ENCODE peak calls at places on chromosomes 6 and 20, in ten cellular contexts. One of them, this sample, is unnamed.

GRCh38 chr6:6588064-6588923 is at the start of gene LY86:
- DNase-seq in IMR-90: no peak
- DNase-seq in fibroblast of lung: no peak
- DNase-seq in hepatocyte: peak
- DNase-seq in mammary epithelial cell: no peak
- DNase-seq in astrocyte: no peak
- DNase-seq in OCI-LY7: peak
- DNase-seq in H9: no peak
- DNase-seq in A549: no peak
- DNase-seq in HCT116: no peak
- DNase-seq in this sample: peak

GRCh38 chr6:107847844-107848802 is 24.0 kb upstream of the SCML4 start:
- DNase-seq in IMR-90: peak
- DNase-seq in hepatocyte: peak
- DNase-seq in HCT116: peak
- DNase-seq in fibroblast of lung: peak
- DNase-seq in astrocyte: peak
- DNase-seq in OCI-LY7: peak
- DNase-seq in A549: peak
- DNase-seq in mammary epithelial cell: peak
- DNase-seq in H9: peak
- DNase-seq in this sample: peak

GRCh38 chr20:37314617-37315292 is 25.3 kb downstream of the MANBAL start:
- DNase-seq in H9: no peak
- DNase-seq in hepatocyte: no peak
- DNase-seq in mammary epithelial cell: no peak
- DNase-seq in OCI-LY7: no peak
- DNase-seq in astrocyte: no peak
- DNase-seq in IMR-90: peak
- DNase-seq in A549: no peak
- DNase-seq in HCT116: no peak
- DNase-seq in fibroblast of lung: peak
- DNase-seq in this sample: no peak

GRCh38 chr20:6122111-6122872 is 538 bp downstream of the FERMT1 start:
- DNase-seq in OCI-LY7: no peak
- DNase-seq in A549: peak
- DNase-seq in fibroblast of lung: peak
- DNase-seq in hepatocyte: peak
- DNase-seq in H9: peak
- DNase-seq in astrocyte: peak
- DNase-seq in IMR-90: peak
- DNase-seq in HCT116: no peak
- DNase-seq in mammary epithelial cell: peak
- DNase-seq in this sample: peak

GRCh38 chr6:25652007-25652515 is at the start of gene SCGN:
- DNase-seq in A549: peak
- DNase-seq in fibroblast of lung: peak
- DNase-seq in IMR-90: peak
- DNase-seq in HCT116: no peak
- DNase-seq in mammary epithelial cell: peak
- DNase-seq in H9: peak
- DNase-seq in astrocyte: peak
- DNase-seq in hepatocyte: peak
- DNase-seq in OCI-LY7: no peak
- DNase-seq in this sample: no peak

GRCh38 chr6:90484903-90485302 is 102.0 kb downstream of the MAP3K7 start:
- DNase-seq in A549: no peak
- DNase-seq in mammary epithelial cell: no peak
- DNase-seq in HCT116: no peak
- DNase-seq in astrocyte: no peak
- DNase-seq in H9: no peak
- DNase-seq in OCI-LY7: no peak
- DNase-seq in IMR-90: no peak
- DNase-seq in hepatocyte: no peak
- DNase-seq in fibroblast of lung: no peak
- DNase-seq in this sample: no peak

GRCh38 chr6:10520468-10520867 is 683 bp upstream of the GCNT2 start:
- DNase-seq in fibroblast of lung: no peak
- DNase-seq in IMR-90: peak
- DNase-seq in hepatocyte: peak
- DNase-seq in H9: no peak
- DNase-seq in HCT116: no peak
- DNase-seq in A549: no peak
- DNase-seq in OCI-LY7: no peak
- DNase-seq in astrocyte: no peak
- DNase-seq in mammary epithelial cell: no peak
- DNase-seq in this sample: no peak

GRCh38 chr6:17979479-17979878 is 8.0 kb downstream of the KIF13A start:
- DNase-seq in IMR-90: no peak
- DNase-seq in A549: no peak
- DNase-seq in mammary epithelial cell: no peak
- DNase-seq in astrocyte: no peak
- DNase-seq in hepatocyte: no peak
- DNase-seq in HCT116: no peak
- DNase-seq in H9: no peak
- DNase-seq in OCI-LY7: no peak
- DNase-seq in fibroblast of lung: no peak
- DNase-seq in this sample: no peak

GRCh38 chr6:168021581-168021980 is 24.1 kb downstream of the KIF25 start:
- DNase-seq in IMR-90: no peak
- DNase-seq in hepatocyte: no peak
- DNase-seq in mammary epithelial cell: no peak
- DNase-seq in fibroblast of lung: no peak
- DNase-seq in astrocyte: no peak
- DNase-seq in OCI-LY7: no peak
- DNase-seq in A549: no peak
- DNase-seq in H9: no peak
- DNase-seq in HCT116: no peak
- DNase-seq in this sample: no peak

GRCh38 chr6:51166914-51167313 is 348.2 kb downstream of the TFAP2B start:
- DNase-seq in mammary epithelial cell: no peak
- DNase-seq in IMR-90: no peak
- DNase-seq in OCI-LY7: no peak
- DNase-seq in HCT116: no peak
- DNase-seq in astrocyte: no peak
- DNase-seq in H9: no peak
- DNase-seq in A549: no peak
- DNase-seq in fibroblast of lung: no peak
- DNase-seq in hepatocyte: no peak
- DNase-seq in this sample: no peak

GRCh38 chr6:106156863-106157262 is 70.7 kb downstream of the PRDM1 start:
- DNase-seq in astrocyte: no peak
- DNase-seq in A549: no peak
- DNase-seq in H9: no peak
- DNase-seq in hepatocyte: no peak
- DNase-seq in mammary epithelial cell: no peak
- DNase-seq in OCI-LY7: no peak
- DNase-seq in HCT116: no peak
- DNase-seq in IMR-90: no peak
- DNase-seq in fibroblast of lung: no peak
- DNase-seq in this sample: peak

GRCh38 chr20:48217191-48217590 is 431.9 kb upstream of the SULF2 start:
- DNase-seq in OCI-LY7: no peak
- DNase-seq in astrocyte: no peak
- DNase-seq in H9: no peak
- DNase-seq in hepatocyte: no peak
- DNase-seq in A549: no peak
- DNase-seq in mammary epithelial cell: no peak
- DNase-seq in HCT116: no peak
- DNase-seq in IMR-90: no peak
- DNase-seq in fibroblast of lung: no peak
- DNase-seq in this sample: no peak

GRCh38 chr6:72675396-72675795 is 53.5 kb downstream of the KCNQ5 start:
- DNase-seq in OCI-LY7: no peak
- DNase-seq in A549: no peak
- DNase-seq in IMR-90: no peak
- DNase-seq in mammary epithelial cell: no peak
- DNase-seq in H9: no peak
- DNase-seq in hepatocyte: no peak
- DNase-seq in astrocyte: no peak
- DNase-seq in HCT116: no peak
- DNase-seq in fibroblast of lung: no peak
- DNase-seq in this sample: no peak

GRCh38 chr20:37282558-37282957 is 6.9 kb upstream of the MANBAL start:
- DNase-seq in astrocyte: peak
- DNase-seq in H9: no peak
- DNase-seq in hepatocyte: peak
- DNase-seq in mammary epithelial cell: peak
- DNase-seq in HCT116: no peak
- DNase-seq in fibroblast of lung: peak
- DNase-seq in OCI-LY7: no peak
- DNase-seq in IMR-90: peak
- DNase-seq in A549: no peak
- DNase-seq in this sample: no peak

GRCh38 chr6:84731901-84732300 is 32.5 kb downstream of the TBX18 start:
- DNase-seq in A549: no peak
- DNase-seq in OCI-LY7: no peak
- DNase-seq in IMR-90: no peak
- DNase-seq in mammary epithelial cell: no peak
- DNase-seq in astrocyte: no peak
- DNase-seq in hepatocyte: no peak
- DNase-seq in HCT116: no peak
- DNase-seq in fibroblast of lung: no peak
- DNase-seq in H9: no peak
- DNase-seq in this sample: no peak
- H3K4me2 ChIP-seq in A549: no peak
- H3K4me2 ChIP-seq in OCI-LY7: no peak
- H3K4me2 ChIP-seq in IMR-90: no peak
- H3K4me2 ChIP-seq in mammary epithelial cell: no peak
- H3K4me2 ChIP-seq in astrocyte: no peak
- H3K4me2 ChIP-seq in hepatocyte: no peak
- H3K4me2 ChIP-seq in HCT116: no peak
- H3K4me2 ChIP-seq in fibroblast of lung: no peak
- H3K4me2 ChIP-seq in H9: no peak
- H3K4me2 ChIP-seq in this sample: no peak

GRCh38 chr6:11793277-11793676 is 14.7 kb upstream of the ADTRP start:
- DNase-seq in IMR-90: no peak
- DNase-seq in fibroblast of lung: no peak
- DNase-seq in hepatocyte: no peak
- DNase-seq in mammary epithelial cell: no peak
- DNase-seq in astrocyte: no peak
- DNase-seq in A549: no peak
- DNase-seq in OCI-LY7: no peak
- DNase-seq in HCT116: no peak
- DNase-seq in H9: no peak
- DNase-seq in this sample: no peak
- H3K27ac ChIP-seq in IMR-90: no peak
- H3K27ac ChIP-seq in fibroblast of lung: no peak
- H3K27ac ChIP-seq in hepatocyte: no peak
- H3K27ac ChIP-seq in mammary epithelial cell: no peak
- H3K27ac ChIP-seq in astrocyte: no peak
- H3K27ac ChIP-seq in A549: no peak
- H3K27ac ChIP-seq in OCI-LY7: no peak
- H3K27ac ChIP-seq in HCT116: no peak
- H3K27ac ChIP-seq in H9: no peak
- H3K27ac ChIP-seq in this sample: no peak

GRCh38 chr20:59821788-59822187 is 111.6 kb downstream of the SYCP2 start:
- DNase-seq in OCI-LY7: no peak
- DNase-seq in IMR-90: no peak
- DNase-seq in mammary epithelial cell: no peak
- DNase-seq in HCT116: no peak
- DNase-seq in A549: no peak
- DNase-seq in fibroblast of lung: no peak
- DNase-seq in hepatocyte: no peak
- DNase-seq in H9: no peak
- DNase-seq in astrocyte: no peak
- DNase-seq in this sample: no peak

GRCh38 chr20:59823030-59823423 is 110.4 kb downstream of the SYCP2 start:
- DNase-seq in A549: no peak
- DNase-seq in HCT116: no peak
- DNase-seq in IMR-90: no peak
- DNase-seq in hepatocyte: no peak
- DNase-seq in fibroblast of lung: no peak
- DNase-seq in mammary epithelial cell: no peak
- DNase-seq in OCI-LY7: no peak
- DNase-seq in H9: peak
- DNase-seq in astrocyte: no peak
- DNase-seq in this sample: no peak

GRCh38 chr20:59821201-59821600 is 112.2 kb downstream of the SYCP2 start:
- DNase-seq in fibroblast of lung: no peak
- DNase-seq in hepatocyte: no peak
- DNase-seq in IMR-90: no peak
- DNase-seq in mammary epithelial cell: no peak
- DNase-seq in A549: no peak
- DNase-seq in astrocyte: no peak
- DNase-seq in H9: peak
- DNase-seq in OCI-LY7: no peak
- DNase-seq in HCT116: no peak
- DNase-seq in this sample: no peak

GRCh38 chr20:59823456-59823855 is 110.0 kb downstream of the SYCP2 start:
- DNase-seq in OCI-LY7: no peak
- DNase-seq in mammary epithelial cell: no peak
- DNase-seq in H9: no peak
- DNase-seq in IMR-90: no peak
- DNase-seq in astrocyte: no peak
- DNase-seq in A549: no peak
- DNase-seq in fibroblast of lung: no peak
- DNase-seq in hepatocyte: no peak
- DNase-seq in HCT116: no peak
- DNase-seq in this sample: no peak

DNA sequence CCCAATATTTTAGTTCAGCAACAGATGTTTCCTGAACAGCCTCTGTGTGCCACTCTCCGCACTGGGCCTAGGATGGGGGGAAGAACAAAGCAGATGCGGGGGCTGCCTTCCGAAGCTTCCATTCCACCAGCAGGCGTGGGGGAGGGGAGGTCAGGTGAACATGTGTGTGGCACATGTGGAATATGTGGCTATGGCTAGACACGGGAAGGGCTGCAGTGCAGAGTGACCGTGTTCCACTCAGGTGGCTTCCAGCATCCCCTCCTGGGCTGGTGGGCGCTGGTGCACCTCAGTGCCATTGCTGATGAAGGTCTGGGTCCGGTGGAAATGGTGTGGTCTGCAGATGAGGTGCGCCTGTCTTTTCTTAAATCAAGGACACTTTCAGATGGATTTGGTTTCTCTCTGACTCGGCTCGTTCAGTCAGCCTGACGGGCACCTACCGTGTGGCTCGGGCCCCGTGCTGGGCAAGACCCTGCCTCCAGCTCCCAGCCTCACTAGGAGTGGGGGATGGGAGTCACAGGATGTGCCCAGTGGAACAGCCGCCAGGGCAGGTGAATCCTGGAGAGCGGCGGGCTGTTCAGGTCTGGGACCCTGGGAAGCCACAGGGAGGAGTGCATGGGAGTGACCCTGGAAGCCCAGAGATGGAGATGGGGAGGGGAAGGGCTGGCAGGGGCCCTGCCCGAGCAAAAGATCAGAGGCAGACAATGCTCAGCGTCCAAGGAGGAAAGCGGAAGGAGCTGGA is 111.0 kb downstream of the SYCP2 start:
- DNase-seq in H9: peak
- DNase-seq in fibroblast of lung: no peak
- DNase-seq in astrocyte: no peak
- DNase-seq in OCI-LY7: no peak
- DNase-seq in IMR-90: no peak
- DNase-seq in mammary epithelial cell: no peak
- DNase-seq in A549: no peak
- DNase-seq in HCT116: no peak
- DNase-seq in hepatocyte: no peak
- DNase-seq in this sample: no peak
- TF ChIP-seq CTCF in H9: no peak
- TF ChIP-seq CTCF in fibroblast of lung: no peak
- TF ChIP-seq CTCF in astrocyte: no peak
- TF ChIP-seq CTCF in OCI-LY7: no peak
- TF ChIP-seq CTCF in IMR-90: no peak
- TF ChIP-seq CTCF in mammary epithelial cell: no peak
- TF ChIP-seq CTCF in A549: no peak
- TF ChIP-seq CTCF in HCT116: no peak
- TF ChIP-seq CTCF in hepatocyte: no peak
- TF ChIP-seq CTCF in this sample: no peak

GRCh38 chr6:46203388-46203787 is 32.6 kb upstream of the ENPP5 start:
- DNase-seq in astrocyte: no peak
- DNase-seq in OCI-LY7: no peak
- DNase-seq in IMR-90: no peak
- DNase-seq in fibroblast of lung: peak
- DNase-seq in hepatocyte: no peak
- DNase-seq in A549: no peak
- DNase-seq in H9: no peak
- DNase-seq in HCT116: no peak
- DNase-seq in mammary epithelial cell: no peak
- DNase-seq in this sample: no peak
- H3K4me2 ChIP-seq in astrocyte: no peak
- H3K4me2 ChIP-seq in OCI-LY7: no peak
- H3K4me2 ChIP-seq in IMR-90: no peak
- H3K4me2 ChIP-seq in fibroblast of lung: no peak
- H3K4me2 ChIP-seq in hepatocyte: no peak
- H3K4me2 ChIP-seq in A549: no peak
- H3K4me2 ChIP-seq in H9: no peak
- H3K4me2 ChIP-seq in HCT116: no peak
- H3K4me2 ChIP-seq in mammary epithelial cell: no peak
- H3K4me2 ChIP-seq in this sample: no peak

This sample was measured in MM.1S.